ENCODE peak calls at places on chromosomes 5 and 9, in six cellular contexts. M is stimulated activated CD4-positive, alpha-beta T cell treated with anti-CD3 and anti-CD28 coated beads, TNF-alpha, amount 100 ng/mL, for 24 hours; T is NCI-H1417; E is fibroblast of mammary gland; L is A673; J is activated CD8-positive, alpha-beta memory T cell treated with anti-CD3 and anti-CD28 coated beads, Interleukin-2, amount 50 U/mL, for 4 hours. C is an unnamed sample.

GRCh38 chr9:92969516-92970466 is 22.5 kb downstream of the FGD3 start:
- DNase-seq in M (no peak), T (no peak), E (no peak), L (no peak), J (no peak), C (no peak)

GRCh38 chr9:2469681-2470141 is 151.9 kb upstream of the VLDLR start:
- DNase-seq in M (no peak), T (peak), E (peak), L (no peak), J (no peak), C (peak)

GRCh38 chr5:55220433-55221185 is 6.5 kb downstream of the MCIDAS start:
- DNase-seq in M (no peak), T (no peak), E (peak), L (no peak), J (no peak), C (peak)

GRCh38 chr9:35951736-35952135 is 6.2 kb downstream of the OR2S2 start:
- DNase-seq in M (no peak), T (no peak), E (peak), L (no peak), J (no peak), C (peak)

GRCh38 chr5:7488734-7489133 is 92.8 kb downstream of the ADCY2 start:
- DNase-seq in M (no peak), T (no peak), E (no peak), L (no peak), J (no peak), C (no peak)

GRCh38 chr9:121503443-121503842 is 3.8 kb upstream of the GGTA1 start:
- DNase-seq in M (no peak), T (no peak), E (peak), L (no peak), J (no peak), C (peak)

GRCh38 chr5:67809589-67809988 is 406.0 kb upstream of the PIK3R1 start:
- DNase-seq in M (no peak), T (peak), E (no peak), L (peak), J (no peak), C (no peak)

GRCh38 chr5:669842-670395 is 23.2 kb downstream of the TPPP start:
- DNase-seq in M (no peak), T (no peak), E (no peak), L (no peak), J (peak), C (no peak)

GRCh38 chr5:90563161-90563560 is 4.6 kb downstream of the ADGRV1 start:
- DNase-seq in M (no peak), T (no peak), E (no peak), L (no peak), J (no peak), C (no peak)

GRCh38 chr5:50352390-50352789 is 88.7 kb downstream of the EMB start:
- DNase-seq in M (no peak), T (no peak), E (no peak), L (peak), J (no peak), C (no peak)

GRCh38 chr5:132389453-132390286 is 20.2 kb downstream of the SLC22A5 start:
- DNase-seq in M (no peak), T (no peak), E (peak), L (peak), J (peak), C (peak)

GRCh38 chr5:128534729-128535128 is 3.3 kb downstream of the FBN2 start:
- DNase-seq in M (no peak), T (no peak), E (peak), L (peak), J (no peak), C (peak)

GRCh38 chr5:103744159-103744558 is 181.6 kb upstream of the NUDT12 start:
- DNase-seq in M (no peak), T (no peak), E (peak), L (no peak), J (no peak), C (peak)

GRCh38 chr9:82117528-82117927 is 129.0 kb downstream of the SPATA31D1 start:
- DNase-seq in M (no peak), T (no peak), E (no peak), L (no peak), J (no peak), C (no peak)

GRCh38 chr5:103263054-103263453 is 4.5 kb downstream of the MACIR start:
- DNase-seq in M (no peak), T (no peak), E (no peak), L (no peak), J (no peak), C (no peak)

GRCh38 chr5:168327019-168327421 is 35.6 kb downstream of the WWC1 start:
- DNase-seq in M (no peak), T (no peak), E (peak), L (no peak), J (no peak), C (peak)

GRCh38 chr9:35675732-35676392 is 2.1 kb downstream of the CA9 start:
- DNase-seq in M (no peak), T (no peak), E (no peak), L (peak), J (peak), C (no peak)

GRCh38 chr9:69454327-69454726 is 129.3 kb downstream of the ENTREP1 start:
- DNase-seq in M (no peak), T (no peak), E (no peak), L (no peak), J (no peak), C (no peak)

GRCh38 chr5:178546675-178547033 is 43.5 kb downstream of the COL23A1 start:
- DNase-seq in M (no peak), T (no peak), E (no peak), L (no peak), J (no peak), C (no peak)

GRCh38 chr5:94692610-94693009 is 74.1 kb downstream of the SLF1 start:
- DNase-seq in M (no peak), T (no peak), E (no peak), L (no peak), J (no peak), C (no peak)

GRCh38 chr5:157366741-157367684 is 93.0 kb upstream of the NIPAL4 start:
- DNase-seq in M (no peak), T (no peak), E (peak), L (peak), J (no peak), C (peak)

GRCh38 chr9:95762322-95762721 is 113.2 kb upstream of the ERCC6L2 start:
- DNase-seq in M (no peak), T (peak), E (no peak), L (no peak), J (no peak), C (no peak)

GRCh38 chr5:1888541-1889251 is 6.0 kb upstream of the IRX4 start:
- DNase-seq in M (no peak), T (no peak), E (no peak), L (no peak), J (no peak), C (no peak)

GRCh38 chr5:157721159-157721558 is 10.1 kb upstream of the THG1L start:
- DNase-seq in M (no peak), T (peak), E (no peak), L (no peak), J (no peak), C (no peak)

GRCh38 chr5:145829708-145830361 is 5.3 kb downstream of the PRELID2 start:
- DNase-seq in M (no peak), T (no peak), E (no peak), L (no peak), J (no peak), C (peak)

GRCh38 chr5:164296603-164297080 is 791.2 kb downstream of the MAT2B start:
- DNase-seq in M (no peak), T (no peak), E (no peak), L (no peak), J (no peak), C (no peak)

GRCh38 chr5:179820483-179821297 is at the start of gene SQSTM1:
- DNase-seq in M (peak), T (peak), E (peak), L (peak), J (peak), C (peak)

GRCh38 chr5:179378441-179379271 is 33.4 kb upstream of the ADAMTS2 start:
- DNase-seq in M (no peak), T (no peak), E (peak), L (no peak), J (no peak), C (peak)

GRCh38 chr9:70053864-70054263 is 10.2 kb downstream of the MAMDC2 start:
- DNase-seq in M (no peak), T (no peak), E (no peak), L (peak), J (no peak), C (no peak)

GRCh38 chr5:62306494-62307363 is 723 bp downstream of the KIF2A start:
- DNase-seq in M (peak), T (peak), E (peak), L (peak), J (peak), C (peak)

GRCh38 chr5:143400541-143401252 is 2.8 kb downstream of the NR3C1 start:
- DNase-seq in M (no peak), T (peak), E (peak), L (no peak), J (no peak), C (peak)

GRCh38 chr5:119418782-119419101 is 33.6 kb upstream of the HSD17B4 start:
- DNase-seq in M (no peak), T (no peak), E (no peak), L (no peak), J (no peak), C (no peak)

GRCh38 chr5:181246276-181247050 is 2.8 kb upstream of the RACK1 start:
- DNase-seq in M (peak), T (no peak), E (peak), L (peak), J (peak), C (peak)

GRCh38 chr5:154209591-154210081 is 19.1 kb downstream of the GALNT10 start:
- DNase-seq in M (no peak), T (no peak), E (no peak), L (no peak), J (no peak), C (peak)

GRCh38 chr9:127828262-127829031 is 25.8 kb downstream of the FPGS start:
- DNase-seq in M (no peak), T (peak), E (peak), L (no peak), J (no peak), C (peak)

GRCh38 chr5:10874561-10874960 is 113.5 kb upstream of the DAP start:
- DNase-seq in M (no peak), T (no peak), E (no peak), L (no peak), J (no peak), C (no peak)

GRCh38 chr5:91382530-91383026 is 539 bp downstream of the ARRDC3 start:
- DNase-seq in M (no peak), T (peak), E (peak), L (peak), J (no peak), C (peak)

GRCh38 chr9:71990466-71990865 is 69.9 kb downstream of the C9orf57 start:
- DNase-seq in M (no peak), T (no peak), E (peak), L (no peak), J (no peak), C (peak)

C was measured in EH.